ENCODE peak calls at places on chromosomes 6 and 20, in seven cellular contexts. Z, H, Q, N, X, B and S are unnamed samples.

GRCh38 chr6:76275746-76276145 is 203.3 kb upstream of the IMPG1 start:
- DNase-seq in Z (no peak), H (no peak), Q (no peak), N (peak; percentile 35), X (no peak), B (no peak), S (peak; percentile 76)

GRCh38 chr6:108677357-108677756 is 116.6 kb downstream of the FOXO3 start:
- DNase-seq in Z (no peak), H (peak; percentile 20), Q (no peak), N (no peak), X (no peak), B (no peak), S (no peak)

GRCh38 chr6:74899416-74899815 is 306.4 kb downstream of the COL12A1 start:
- DNase-seq in Z (no peak), H (peak; percentile 64), Q (no peak), N (no peak), X (peak; percentile 37), B (peak; percentile 31), S (peak; percentile 28)

GRCh38 chr6:101597711-101598110 is 204.2 kb downstream of the GRIK2 start:
- DNase-seq in Z (no peak), H (peak; percentile 94), Q (no peak), N (no peak), X (peak; percentile 81), B (peak; percentile 54), S (peak; percentile 37)

GRCh38 chr6:157392927-157393666 is 12.1 kb downstream of the ZDHHC14 start:
- DNase-seq in Z (no peak), H (no peak), Q (no peak), N (no peak), X (peak; percentile 15), B (no peak), S (peak; percentile 67)

GRCh38 chr20:60306105-60306504 is 347.9 kb downstream of the CDH26 start:
- DNase-seq in Z (no peak), H (no peak), Q (no peak), N (no peak), X (no peak), B (no peak), S (no peak)

GRCh38 chr20:53621482-53622246 is 28.0 kb upstream of the ZNF217 start:
- DNase-seq in Z (peak; percentile 57), H (peak; percentile 82), Q (no peak), N (no peak), X (peak; percentile 22), B (peak; percentile 66), S (peak; percentile 33)

GRCh38 chr6:11381801-11382513 is 149.5 kb upstream of the NEDD9 start:
- DNase-seq in Z (no peak), H (no peak), Q (no peak), N (no peak), X (no peak), B (no peak), S (peak; percentile 15)

GRCh38 chr20:63567382-63568169 is 6.5 kb downstream of the HELZ2 start:
- DNase-seq in Z (no peak), H (no peak), Q (no peak), N (no peak), X (peak; percentile 33), B (peak; percentile 32), S (no peak)

GRCh38 chr6:116355796-116356195 is 15.0 kb upstream of the DSE start:
- DNase-seq in Z (no peak), H (no peak), Q (no peak), N (no peak), X (no peak), B (no peak), S (no peak)

GRCh38 chr20:62252342-62252966 is 14.1 kb downstream of the OSBPL2 start:
- DNase-seq in Z (no peak), H (peak; percentile 22), Q (no peak), N (no peak), X (no peak), B (peak; percentile 20), S (no peak)

GRCh38 chr6:79334674-79335073 is 100.2 kb upstream of the HMGN3 start:
- DNase-seq in Z (no peak), H (no peak), Q (no peak), N (no peak), X (no peak), B (no peak), S (no peak)

GRCh38 chr6:15247750-15248450 is 2.0 kb downstream of the JARID2 start:
- DNase-seq in Z (peak; percentile 65), H (peak; percentile 62), Q (no peak), N (peak; percentile 57), X (no peak), B (peak; percentile 62), S (peak; percentile 70)

GRCh38 chr6:158518196-158519127 is 41.4 kb upstream of the TMEM181 start:
- DNase-seq in Z (peak; percentile 69), H (peak; percentile 69), Q (no peak), N (peak; percentile 87), X (peak; percentile 47), B (peak; percentile 76), S (peak; percentile 94)

GRCh38 chr6:87518453-87518852 is 45.7 kb downstream of the SLC35A1 start:
- DNase-seq in Z (no peak), H (no peak), Q (no peak), N (no peak), X (no peak), B (no peak), S (no peak)

GRCh38 chr6:73644941-73645591 is 8.7 kb downstream of the SLC17A5 start:
- DNase-seq in Z (no peak), H (no peak), Q (no peak), N (no peak), X (no peak), B (no peak), S (no peak)

GRCh38 chr20:61311656-61312387 is 59.8 kb downstream of the CDH4 start:
- DNase-seq in Z (no peak), H (no peak), Q (no peak), N (no peak), X (no peak), B (no peak), S (no peak)

GRCh38 chr6:74967821-74968220 is 238.0 kb downstream of the COL12A1 start:
- DNase-seq in Z (no peak), H (no peak), Q (no peak), N (no peak), X (no peak), B (no peak), S (no peak)

GRCh38 chr20:20060234-20060998 is 8.1 kb downstream of the CFAP61 start:
- DNase-seq in Z (no peak), H (no peak), Q (no peak), N (no peak), X (no peak), B (no peak), S (no peak)

GRCh38 chr6:106684011-106684410 is 54.6 kb downstream of the QRSL1 start:
- DNase-seq in Z (no peak), H (no peak), Q (no peak), N (no peak), X (no peak), B (no peak), S (no peak)

GRCh38 chr20:31496761-31497295 is 17.4 kb upstream of the HM13 start:
- DNase-seq in Z (no peak), H (no peak), Q (no peak), N (no peak), X (no peak), B (no peak), S (no peak)

GRCh38 chr20:61728326-61728725 is 337.4 kb downstream of the TAF4 start:
- DNase-seq in Z (no peak), H (no peak), Q (no peak), N (no peak), X (no peak), B (no peak), S (no peak)

GRCh38 chr6:143149771-143150170 is 89.1 kb downstream of the AIG1 start:
- DNase-seq in Z (no peak), H (peak; percentile 52), Q (no peak), N (no peak), X (no peak), B (no peak), S (no peak)

GRCh38 chr6:25942561-25943147 is 12.2 kb upstream of the SLC17A2 start:
- DNase-seq in Z (no peak), H (peak; percentile 55), Q (peak; percentile 23), N (no peak), X (no peak), B (peak; percentile 58), S (peak; percentile 49)

GRCh38 chr6:44529506-44529905 is 142.0 kb downstream of the CDC5L start:
- DNase-seq in Z (no peak), H (no peak), Q (no peak), N (peak; percentile 16), X (no peak), B (no peak), S (no peak)

GRCh38 chr20:57346477-57346876 is 4.6 kb upstream of the RAE1 start:
- DNase-seq in Z (peak; percentile 82), H (peak; percentile 70), Q (peak; percentile 76), N (peak; percentile 61), X (peak; percentile 89), B (peak; percentile 67), S (peak; percentile 78)

GRCh38 chr20:49981218-49982071 is 1.3 kb upstream of the SNAI1 start:
- DNase-seq in Z (no peak), H (no peak), Q (no peak), N (no peak), X (no peak), B (no peak), S (no peak)

DNA sequence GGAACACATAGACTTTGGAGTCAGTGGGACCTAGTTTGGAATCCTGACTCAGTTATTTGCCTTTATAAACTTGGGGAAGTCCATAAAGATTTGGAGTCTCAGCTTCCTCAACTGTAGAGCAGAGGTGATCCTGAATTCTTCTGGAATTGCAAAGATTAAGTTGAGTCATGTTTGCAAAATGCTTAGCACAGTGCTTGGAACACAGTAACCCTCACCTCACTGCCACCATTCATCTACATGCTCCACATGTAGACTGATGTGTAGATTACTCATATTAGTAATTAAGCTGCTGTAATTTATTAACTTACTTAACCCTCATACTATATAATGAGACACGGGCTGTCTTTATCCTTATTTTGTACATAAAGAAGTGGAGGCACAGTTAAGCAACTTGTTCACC is 61.4 kb downstream of the LAMP5 start:
- DNase-seq in Z (no peak), H (no peak), Q (no peak), N (no peak), X (no peak), B (no peak), S (no peak)
- H2BK120ac ChIP-seq in Z (no peak overlapping the region), H (no peak overlapping the region), Q (no peak overlapping the region), N (no peak overlapping the region), X (no peak overlapping the region), B (no peak overlapping the region), S (no peak overlapping the region)

DNA sequence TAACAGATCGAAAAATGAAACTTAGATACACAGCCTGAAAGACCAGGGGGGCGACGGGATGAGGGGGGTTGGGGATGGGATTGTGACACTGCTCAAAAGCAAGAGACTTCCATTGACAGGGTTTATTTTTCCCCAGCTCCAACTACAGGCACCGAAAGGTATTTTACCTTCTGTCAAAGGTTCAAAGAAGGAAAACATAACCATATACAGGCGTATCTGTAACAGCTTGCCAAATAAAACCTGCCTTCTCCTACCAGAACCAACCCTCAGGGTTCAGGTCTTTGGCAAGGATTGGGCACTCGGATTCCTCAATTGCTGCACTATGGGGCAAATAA is 1.3 kb downstream of the EPHA7 start:
- DNase-seq in Z (no peak), H (no peak), Q (no peak), N (no peak), X (no peak), B (no peak), S (no peak)
- H3K9ac ChIP-seq in Z (no peak overlapping the region), H (no peak overlapping the region), Q (peak overlapping the region; percentile 78), N (no peak overlapping the region), X (no peak overlapping the region), B (no peak overlapping the region), S (peak overlapping the region; percentile 78)

GRCh38 chr6:165732696-165733486 is 69.8 kb upstream of the PDE10A start:
- DNase-seq in Z (no peak), H (no peak), Q (no peak), N (no peak), X (no peak), B (no peak), S (no peak)
- H3K23ac ChIP-seq in Z (no peak overlapping the region), H (no peak overlapping the region), Q (no peak overlapping the region), N (no peak overlapping the region), X (no peak overlapping the region), B (no peak overlapping the region), S (no peak overlapping the region)

GRCh38 chr6:8030920-8031319 is 33.3 kb downstream of the BLOC1S5 start:
- DNase-seq in Z (no peak), H (no peak), Q (no peak), N (no peak), X (no peak), B (no peak), S (no peak)
- H2BK120ac ChIP-seq in Z (no peak overlapping the region), H (no peak overlapping the region), Q (no peak overlapping the region), N (no peak overlapping the region), X (no peak overlapping the region), B (no peak overlapping the region), S (no peak overlapping the region)